ENCODE peak calls at places on chromosome 4, in ten cellular contexts. X, H, R, I, F, M, B, A, L and P are unnamed samples.

GRCh38 chr4:156956359-156956758 is 15.2 kb downstream of the PDGFC start:
- DNase-seq in X (no peak), H (no peak), R (no peak), I (no peak), F (no peak), M (no peak), B (no peak), A (no peak), L (no peak), P (no peak)

GRCh38 chr4:86977621-86978184 is 42.9 kb downstream of the AFF1 start:
- DNase-seq in X (peak; percentile 18), H (no peak), R (peak; percentile 49), I (no peak), F (peak; percentile 86), M (no peak), B (peak; percentile 28), A (no peak), L (peak; percentile 43), P (no peak)

GRCh38 chr4:145933134-145933533 is 5.5 kb downstream of the ZNF827 start:
- DNase-seq in X (no peak), H (no peak), R (no peak), I (no peak), F (peak; percentile 47), M (no peak), B (peak; percentile 20), A (no peak), L (no peak), P (no peak)

GRCh38 chr4:34158883-34159282 is 2085.4 kb downstream of the ARAP2 start:
- DNase-seq in X (no peak), H (no peak), R (no peak), I (no peak), F (peak; percentile 6), M (no peak), B (no peak), A (no peak), L (no peak), P (no peak)

GRCh38 chr4:52659016-52659721 is at the start of gene USP46:
- DNase-seq in X (peak; percentile 17), H (peak; percentile 16), R (peak; percentile 95), I (peak; percentile 38), F (peak; percentile 54), M (peak; percentile 91), B (peak; percentile 92), A (peak; percentile 54), L (peak; percentile 79), P (no peak)

GRCh38 chr4:2276581-2277325 is 14.8 kb upstream of the MXD4 start:
- DNase-seq in X (no peak), H (no peak), R (no peak), I (no peak), F (no peak), M (no peak), B (no peak), A (no peak), L (no peak), P (no peak)

GRCh38 chr4:176744091-176744490 is 48.6 kb downstream of the VEGFC start:
- DNase-seq in X (no peak), H (no peak), R (no peak), I (no peak), F (no peak), M (no peak), B (no peak), A (no peak), L (no peak), P (no peak)

GRCh38 chr4:177051473-177052060 is 258.1 kb upstream of the NEIL3 start:
- DNase-seq in X (peak; percentile 40), H (peak; percentile 1), R (peak; percentile 35), I (peak; percentile 30), F (peak; percentile 51), M (peak; percentile 80), B (no peak), A (no peak), L (peak; percentile 15), P (no peak)

GRCh38 chr4:128812360-128812958 is 3.0 kb downstream of the JADE1 start:
- DNase-seq in X (peak; percentile 15), H (peak; percentile 53), R (peak; percentile 50), I (peak; percentile 64), F (peak; percentile 73), M (peak; percentile 96), B (peak; percentile 60), A (peak; percentile 68), L (peak; percentile 38), P (peak; percentile 77)

GRCh38 chr4:31946456-31946855 is 1226.3 kb downstream of the PCDH7 start:
- DNase-seq in X (no peak), H (no peak), R (no peak), I (no peak), F (no peak), M (no peak), B (no peak), A (no peak), L (no peak), P (no peak)

GRCh38 chr4:1345905-1346780 is 865 bp upstream of the UVSSA start:
- DNase-seq in X (no peak), H (peak; percentile 57), R (peak; percentile 61), I (peak; percentile 47), F (peak; percentile 17), M (peak; percentile 85), B (peak; percentile 37), A (no peak), L (peak; percentile 56), P (peak; percentile 31)

GRCh38 chr4:86376850-86377249 is 17.0 kb upstream of the MAPK10 start:
- DNase-seq in X (no peak), H (no peak), R (no peak), I (no peak), F (no peak), M (peak; percentile 55), B (no peak), A (no peak), L (no peak), P (no peak)

GRCh38 chr4:5728451-5728850 is 17.4 kb downstream of the EVC start:
- DNase-seq in X (no peak), H (no peak), R (no peak), I (no peak), F (no peak), M (no peak), B (no peak), A (no peak), L (no peak), P (no peak)

GRCh38 chr4:165767671-165768070 is 105.4 kb upstream of the TLL1 start:
- DNase-seq in X (no peak), H (no peak), R (no peak), I (no peak), F (no peak), M (no peak), B (no peak), A (no peak), L (no peak), P (no peak)

GRCh38 chr4:10074767-10075105 is 41.9 kb downstream of the WDR1 start:
- DNase-seq in X (no peak), H (no peak), R (no peak), I (peak; percentile 48), F (peak; percentile 68), M (peak; percentile 31), B (peak; percentile 81), A (no peak), L (no peak), P (no peak)